ENCODE peak calls at places on chromosomes 4 and X, in four cellular contexts. Q is aorta; Z is HCT116; K is effector memory CD4-positive, alpha-beta T cell. T is an unnamed sample. For H3K9me3, the result is how much of the 10 kb centered on the place peaks cover.

GRCh38 chr4:124429746-124430250 is 282.7 kb downstream of the ANKRD50 start:
- DNase-seq in Q (no peak), Z (no peak), K (no peak), T (no peak)

GRCh38 chrX:102345916-102346315 is 93.9 kb downstream of the NXF2B start:
- DNase-seq in Q (peak), Z (no peak), K (peak), T (peak)

GRCh38 chr4:180057198-180057821 is 2185.9 kb upstream of the TENM3 start:
- DNase-seq in Q (no peak), Z (no peak), K (no peak), T (no peak)

GRCh38 chr4:90958256-90958895 is 831.2 kb downstream of the CCSER1 start:
- DNase-seq in Q (no peak), Z (peak), K (no peak), T (no peak)

GRCh38 chr4:129403848-129404247 is 307.9 kb downstream of the C4orf33 start:
- DNase-seq in Q (no peak), Z (no peak), K (no peak), T (no peak)

GRCh38 chr4:148716361-148717063 is 274.3 kb upstream of the NR3C2 start:
- DNase-seq in Q (no peak), Z (no peak), K (no peak), T (no peak)

GRCh38 chr4:150327262-150327780 is 249.1 kb downstream of the DCLK2 start:
- DNase-seq in Q (no peak), Z (no peak), K (no peak), T (no peak)

GRCh38 chr4:113869743-113870375 is 108.3 kb upstream of the CAMK2D start:
- DNase-seq in Q (no peak), Z (peak), K (no peak), T (peak)

GRCh38 chrX:22395372-22395771 is 122.7 kb downstream of the CBLL2 start:
- DNase-seq in Q (no peak), Z (no peak), K (no peak), T (no peak)

GRCh38 chr4:186067757-186068385 is 1.1 kb upstream of the TLR3 start:
- DNase-seq in Q (no peak), Z (peak), K (peak), T (no peak)

GRCh38 chr4:86050516-86050915 is 309.3 kb downstream of the MAPK10 start:
- DNase-seq in Q (no peak), Z (no peak), K (no peak), T (no peak)

GRCh38 chrX:16212436-16212835 is 45.2 kb downstream of the MAGEB17 start:
- DNase-seq in Q (no peak), Z (peak), K (no peak), T (no peak)

GRCh38 chr4:184382189-184382846 is 92.0 kb downstream of the IRF2 start:
- DNase-seq in Q (no peak), Z (no peak), K (no peak), T (no peak)

GRCh38 chr4:84866295-84866694 is 100.2 kb downstream of the WDFY3 start:
- DNase-seq in Q (no peak), Z (no peak), K (no peak), T (no peak)

GRCh38 chr4:176383273-176384077 is 63.7 kb downstream of the SPCS3 start:
- DNase-seq in Q (no peak), Z (no peak), K (no peak), T (no peak)

GRCh38 chrX:14497184-14497666 is 32.1 kb upstream of the GLRA2 start:
- DNase-seq in Q (no peak), Z (no peak), K (no peak), T (peak)
- H3K4me3 ChIP-seq in Q (peak), Z (no peak), K (peak), T (peak)

GRCh38 chrX:2325076-2325784 is 175.5 kb downstream of the DHRSX start:
- DNase-seq in Q (peak), Z (no peak), K (peak), T (no peak)
- H3K9me3 ChIP-seq in Q (under half), Z (under half), K (under half), T (under half)

GRCh38 chr4:132227349-132228165 is 921.5 kb upstream of the PCDH10 start:
- DNase-seq in Q (peak), Z (peak), K (no peak), T (no peak)
- H3K4me3 ChIP-seq in Q (no peak), Z (peak), K (no peak), T (no peak)

GRCh38 chrX:77298790-77299189 is 148.4 kb upstream of the FGF16 start:
- DNase-seq in Q (no peak), Z (no peak), K (no peak), T (no peak)
- H3K9me3 ChIP-seq in Q (under half), Z (under half), K (under half), T (under half)

GRCh38 chrX:27863813-27864212 is 56.0 kb downstream of the MAGEB10 start:
- DNase-seq in Q (no peak), Z (no peak), K (no peak), T (no peak)
- H3K4me3 ChIP-seq in Q (no peak), Z (no peak), K (no peak), T (no peak)

GRCh38 chr4:95220205-95221175 is 328.3 kb downstream of the UNC5C start:
- DNase-seq in Q (no peak), Z (no peak), K (no peak), T (no peak)
- H3K9me3 ChIP-seq in Q (under half), Z (under half), K (under half), T (under half)

GRCh38 chr4:119037709-119038463 is 97.7 kb upstream of the MYOZ2 start:
- DNase-seq in Q (no peak), Z (no peak), K (no peak), T (no peak)

GRCh38 chr4:119032921-119033685 is 102.5 kb upstream of the MYOZ2 start:
- DNase-seq in Q (no peak), Z (no peak), K (no peak), T (no peak)

GRCh38 chr4:119035941-119036737 is 99.5 kb upstream of the MYOZ2 start:
- DNase-seq in Q (no peak), Z (no peak), K (no peak), T (no peak)

GRCh38 chr4:119031218-119031617 is 104.4 kb upstream of the MYOZ2 start:
- DNase-seq in Q (no peak), Z (no peak), K (no peak), T (no peak)

GRCh38 chr4:119034276-119035008 is 101.2 kb upstream of the MYOZ2 start:
- DNase-seq in Q (no peak), Z (no peak), K (no peak), T (no peak)
- H3K4me3 ChIP-seq in Q (no peak), Z (no peak), K (no peak), T (no peak)

GRCh38 chr4:38318737-38319455 is 345.1 kb upstream of the KLF3 start:
- DNase-seq in Q (peak), Z (peak), K (peak), T (peak)
- H3K9me3 ChIP-seq in Q (under half), Z (under half), K (under half), T (under half)